ENCODE peak calls at places on chromosomes 7 and 10, in six cellular contexts. N is tibial nerve, S is AG10803, Y is body of pancreas, C is glutamatergic neuron, X is CD14-positive monocyte. Z is an unnamed sample.
A peak's percentile ranks its signal among the peaks of the same experiment; 100 is the strongest.

GRCh38 chr7:45610660-45611299 is 36.6 kb downstream of the ADCY1 start:
- DNase-seq in N (no peak), S (no peak), Y (no peak), C (no peak), X (no peak), Z (no peak)

GRCh38 chr7:2003451-2003930 is 229.3 kb downstream of the MAD1L1 start:
- DNase-seq in N (no peak), S (no peak), Y (no peak), C (peak; percentile 12), X (peak; percentile 21), Z (no peak)

GRCh38 chr10:18238875-18239485 is 98.8 kb downstream of the CACNB2 start:
- DNase-seq in N (no peak), S (peak; percentile 69), Y (peak; percentile 37), C (no peak), X (no peak), Z (peak; percentile 57)

GRCh38 chr10:71531485-71532446 is 135.0 kb downstream of the CDH23 start:
- DNase-seq in N (no peak), S (no peak), Y (no peak), C (peak; percentile 63), X (no peak), Z (no peak)

GRCh38 chr10:283916-284356 is 148.7 kb downstream of the ZMYND11 start:
- DNase-seq in N (no peak), S (no peak), Y (no peak), C (no peak), X (no peak), Z (no peak)

GRCh38 chr10:25651534-25651933 is 282.5 kb upstream of the MYO3A start:
- DNase-seq in N (no peak), S (no peak), Y (no peak), C (no peak), X (no peak), Z (no peak)

GRCh38 chr10:102040305-102040704 is 15.7 kb downstream of the ARMH3 start:
- DNase-seq in N (no peak), S (no peak), Y (no peak), C (no peak), X (no peak), Z (no peak)

GRCh38 chr10:108970016-108970415 is 953.3 kb downstream of the XPNPEP1 start:
- DNase-seq in N (no peak), S (peak; percentile 10), Y (no peak), C (no peak), X (no peak), Z (peak; percentile 30)

GRCh38 chr10:71713135-71714040 is 6.2 kb downstream of the C10orf105 start:
- DNase-seq in N (peak; percentile 86), S (peak; percentile 92), Y (peak; percentile 67), C (no peak), X (no peak), Z (peak; percentile 97)

GRCh38 chr10:89684604-89685003 is 16.8 kb upstream of the KIF20B start:
- DNase-seq in N (no peak), S (peak; percentile 49), Y (no peak), C (no peak), X (peak; percentile 67), Z (peak; percentile 70)

GRCh38 chr10:119477444-119477843 is 65.1 kb downstream of the RGS10 start:
- DNase-seq in N (no peak), S (no peak), Y (no peak), C (no peak), X (no peak), Z (no peak)

GRCh38 chr10:90969148-90969547 is 48.3 kb upstream of the ANKRD1 start:
- DNase-seq in N (no peak), S (peak; percentile 24), Y (no peak), C (no peak), X (no peak), Z (peak; percentile 14)

GRCh38 chr7:36984710-36985308 is 260.5 kb upstream of the AOAH start:
- DNase-seq in N (no peak), S (no peak), Y (no peak), C (no peak), X (no peak), Z (no peak)

GRCh38 chr10:6282454-6282958 is 79.8 kb downstream of the PFKFB3 start:
- DNase-seq in N (no peak), S (no peak), Y (no peak), C (no peak), X (no peak), Z (no peak)

GRCh38 chr7:151552352-151553028 is 32.8 kb upstream of the RHEB start:
- DNase-seq in N (no peak), S (no peak), Y (peak; percentile 91), C (no peak), X (no peak), Z (peak; percentile 79)

GRCh38 chr7:106480616-106481031 is 180.3 kb downstream of the CCDC71L start:
- DNase-seq in N (no peak), S (no peak), Y (no peak), C (no peak), X (no peak), Z (no peak)

GRCh38 chr7:92621026-92621540 is 30.9 kb upstream of the FAM133B start:
- DNase-seq in N (no peak), S (peak; percentile 95), Y (peak; percentile 79), C (peak; percentile 65), X (peak; percentile 75), Z (peak; percentile 81)

GRCh38 chr7:92177362-92177761 is 1.6 kb downstream of the LRRD1 start:
- DNase-seq in N (no peak), S (peak; percentile 39), Y (no peak), C (no peak), X (no peak), Z (peak; percentile 18)

GRCh38 chr10:91201213-91201996 is 19.1 kb upstream of the PCGF5 start:
- DNase-seq in N (no peak), S (no peak), Y (no peak), C (no peak), X (no peak), Z (no peak)

GRCh38 chr7:158588085-158588877 is 658 bp upstream of the PTPRN2 start:
- DNase-seq in N (no peak), S (no peak), Y (no peak), C (no peak), X (no peak), Z (no peak)

GRCh38 chr7:119572132-119572531 is 700.8 kb upstream of the KCND2 start:
- DNase-seq in N (no peak), S (no peak), Y (no peak), C (no peak), X (no peak), Z (no peak)

DNA sequence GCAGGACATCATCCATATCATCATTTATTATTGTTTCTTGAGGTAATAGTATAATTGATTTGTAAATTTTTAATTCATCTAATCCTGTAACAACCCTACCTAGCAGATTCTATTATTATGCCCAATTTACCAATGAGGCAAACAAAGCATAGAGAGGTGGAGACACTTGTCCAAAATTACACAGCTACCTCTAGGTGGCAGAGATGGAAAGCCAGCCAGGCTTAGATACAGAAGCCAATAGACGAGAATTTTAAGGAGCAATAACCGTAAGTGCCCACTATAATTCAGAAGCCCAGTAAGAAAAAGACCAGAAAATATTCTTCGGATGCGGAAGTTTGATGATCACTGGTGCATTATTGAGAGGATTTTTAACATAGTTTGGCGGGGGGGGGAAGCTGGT is 54.0 kb downstream of the ANK3 start:
- DNase-seq in N (no peak), S (no peak), Y (no peak), C (no peak), X (no peak), Z (peak; percentile 47)
- TF ChIP-seq CTCF in N (no peak), S (no peak), Y (no peak), C (no peak), X (no peak), Z (peak; percentile 36)

DNA sequence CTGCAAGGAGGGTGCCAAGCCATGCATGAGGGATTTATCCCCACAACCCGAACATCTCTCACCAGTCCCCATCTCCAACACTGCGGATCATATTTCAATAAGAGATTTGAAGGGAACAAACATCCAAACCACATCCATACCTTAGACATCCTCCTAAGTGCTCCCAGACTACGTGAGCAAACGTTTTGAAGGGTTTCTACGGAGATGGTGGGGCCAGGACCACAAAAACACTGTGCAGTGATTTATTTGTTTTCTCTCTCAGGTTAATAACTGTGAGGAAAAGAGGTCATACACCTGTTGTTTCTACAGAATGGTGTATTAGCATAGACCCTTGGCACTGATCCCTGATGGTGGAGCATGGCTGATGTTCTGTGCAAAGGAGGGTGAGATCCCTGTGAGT is 277.8 kb downstream of the FRMD4A start:
- DNase-seq in N (no peak), S (no peak), Y (no peak), C (no peak), X (no peak), Z (no peak)
- TF ChIP-seq CTCF in N (no peak), S (no peak), Y (no peak), C (no peak), X (no peak), Z (no peak)

GRCh38 chr10:3782099-3782455 is 2.9 kb downstream of the KLF6 start:
- DNase-seq in N (no peak), S (no peak), Y (no peak), C (no peak), X (no peak), Z (peak; percentile 40)

GRCh38 chr10:3782456-3783312 is 2.3 kb downstream of the KLF6 start:
- DNase-seq in N (peak; percentile 55), S (peak; percentile 98), Y (peak; percentile 86), C (no peak), X (peak; percentile 85), Z (peak; percentile 94)

GRCh38 chr10:3780766-3781457 is 4.1 kb downstream of the KLF6 start:
- DNase-seq in N (no peak), S (peak; percentile 40), Y (no peak), C (no peak), X (no peak), Z (no peak)

GRCh38 chr10:3780056-3780765 is 4.8 kb downstream of the KLF6 start:
- DNase-seq in N (no peak), S (peak; percentile 85), Y (no peak), C (no peak), X (no peak), Z (peak; percentile 84)

GRCh38 chr10:3781458-3782098 is 3.4 kb downstream of the KLF6 start:
- DNase-seq in N (peak; percentile 42), S (peak; percentile 84), Y (peak; percentile 48), C (no peak), X (peak; percentile 53), Z (peak; percentile 58)
- TF ChIP-seq CTCF in N (peak; percentile 67), S (peak; percentile 64), Y (no peak), C (no peak), X (peak; percentile 64), Z (peak; percentile 39)

GRCh38 chr10:77082601-77083252 is 554.9 kb downstream of the KCNMA1 start:
- DNase-seq in N (no peak), S (peak; percentile 53), Y (no peak), C (no peak), X (no peak), Z (no peak)
- TF ChIP-seq CTCF in N (no peak), S (peak; percentile 20), Y (no peak), C (peak; percentile 41), X (no peak), Z (peak; percentile 6)

DNA sequence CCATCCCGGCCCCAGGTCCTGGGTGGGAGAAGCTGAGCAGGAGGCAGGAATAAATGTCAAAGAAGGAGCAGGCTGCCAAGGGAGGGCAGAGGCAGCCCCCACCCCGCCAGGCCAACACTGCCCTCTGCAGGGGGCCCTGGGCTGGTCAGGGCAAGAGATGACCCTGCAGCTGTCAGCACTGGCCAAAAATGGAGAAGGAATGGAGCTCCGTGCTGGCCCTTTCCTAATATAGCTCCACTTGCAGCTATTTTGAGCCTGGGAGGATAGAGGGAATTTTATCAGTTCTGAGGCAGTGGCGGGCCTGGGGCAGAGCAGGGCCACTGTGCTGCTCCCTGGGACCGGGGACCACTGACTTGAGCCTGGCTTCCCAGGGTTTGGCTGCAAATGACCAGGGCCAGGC is 16.0 kb downstream of the LDB3 start:
- DNase-seq in N (no peak), S (no peak), Y (no peak), C (peak; percentile 82), X (no peak), Z (no peak)
- TF ChIP-seq CTCF in N (peak; percentile 32), S (peak; percentile 34), Y (no peak), C (peak; percentile 67), X (no peak), Z (peak; percentile 17)

Z was measured in MCF 10A.